ENCODE peak calls at places on chromosomes 2 and 18, in ten cellular contexts. Y is WERI-Rb-1; W is vagina; K is Calu3; R is activated CD8-positive, alpha-beta T cell treated with anti-CD3 and anti-CD28 coated beads for 36 hours; P is cardiac muscle cell; J is Panc1; C is keratinocyte; M is GM12865; A is astrocyte. V is an unnamed sample.
A peak's percentile ranks its signal among the peaks of the same experiment; 100 is the strongest.

GRCh38 chr2:229974271-229974670 is 52.0 kb downstream of the FBXO36 start:
- DNase-seq in Y (no peak), W (no peak), K (no peak), R (no peak), P (peak; percentile 96), J (no peak), C (no peak), M (no peak), A (peak; percentile 75), V (no peak)

GRCh38 chr2:57516740-57517340 is 529.8 kb upstream of the VRK2 start:
- DNase-seq in Y (no peak), W (no peak), K (no peak), R (no peak), P (peak; percentile 62), J (peak; percentile 28), C (no peak), M (peak; percentile 51), A (peak; percentile 29), V (peak; percentile 38)

GRCh38 chr2:226475650-226476049 is 324.0 kb downstream of the IRS1 start:
- DNase-seq in Y (no peak), W (no peak), K (no peak), R (no peak), P (peak; percentile 69), J (no peak), C (no peak), M (no peak), A (peak; percentile 86), V (no peak)

GRCh38 chr18:56878712-56879111 is 227.6 kb downstream of the WDR7 start:
- DNase-seq in Y (no peak), W (no peak), K (no peak), R (no peak), P (no peak), J (no peak), C (no peak), M (no peak), A (no peak), V (no peak)

GRCh38 chr2:241652142-241652541 is 14.6 kb downstream of the ATG4B start:
- DNase-seq in Y (no peak), W (no peak), K (no peak), R (no peak), P (no peak), J (no peak), C (no peak), M (no peak), A (no peak), V (no peak)

GRCh38 chr2:96386470-96386869 is 50.9 kb downstream of the NCAPH start:
- DNase-seq in Y (no peak), W (no peak), K (no peak), R (no peak), P (no peak), J (no peak), C (no peak), M (no peak), A (no peak), V (no peak)

GRCh38 chr2:42105330-42106256 is 57.8 kb downstream of the PKDCC start:
- DNase-seq in Y (no peak), W (no peak), K (no peak), R (peak; percentile 93), P (no peak), J (no peak), C (no peak), M (peak; percentile 87), A (no peak), V (peak; percentile 56)

GRCh38 chr18:45409971-45410370 is 205.3 kb upstream of the SLC14A2 start:
- DNase-seq in Y (no peak), W (no peak), K (no peak), R (no peak), P (no peak), J (no peak), C (no peak), M (no peak), A (no peak), V (no peak)

GRCh38 chr2:213151437-213152064 is at the start of gene IKZF2:
- DNase-seq in Y (peak; percentile 84), W (no peak), K (peak; percentile 84), R (peak; percentile 79), P (peak; percentile 95), J (no peak), C (no peak), M (peak; percentile 98), A (peak; percentile 93), V (peak; percentile 80)

GRCh38 chr2:131168578-131168977 is 40.8 kb upstream of the POTEE start:
- DNase-seq in Y (no peak), W (no peak), K (no peak), R (no peak), P (no peak), J (no peak), C (no peak), M (no peak), A (no peak), V (no peak)

GRCh38 chr18:55102508-55102907 is 143.2 kb upstream of the CCDC68 start:
- DNase-seq in Y (no peak), W (peak; percentile 27), K (no peak), R (no peak), P (no peak), J (no peak), C (no peak), M (no peak), A (no peak), V (no peak)

GRCh38 chr18:77199707-77200106 is 49.9 kb upstream of the GALR1 start:
- DNase-seq in Y (no peak), W (no peak), K (no peak), R (no peak), P (no peak), J (no peak), C (no peak), M (no peak), A (no peak), V (no peak)

GRCh38 chr2:122643725-122644329 is 888.4 kb downstream of the TSN start:
- DNase-seq in Y (no peak), W (no peak), K (no peak), R (no peak), P (peak; percentile 90), J (peak; percentile 79), C (peak; percentile 50), M (no peak), A (peak; percentile 70), V (no peak)

GRCh38 chr2:118763797-118764196 is 83.7 kb downstream of the EN1 start:
- DNase-seq in Y (no peak), W (no peak), K (no peak), R (no peak), P (peak; percentile 60), J (no peak), C (no peak), M (no peak), A (peak; percentile 20), V (no peak)
- TF ChIP-seq CTCF in Y (no peak), W (no peak), K (no peak), R (no peak), P (peak; percentile 52), J (peak; percentile 13), C (peak; percentile 10), M (no peak), A (peak; percentile 7), V (no peak)

DNA sequence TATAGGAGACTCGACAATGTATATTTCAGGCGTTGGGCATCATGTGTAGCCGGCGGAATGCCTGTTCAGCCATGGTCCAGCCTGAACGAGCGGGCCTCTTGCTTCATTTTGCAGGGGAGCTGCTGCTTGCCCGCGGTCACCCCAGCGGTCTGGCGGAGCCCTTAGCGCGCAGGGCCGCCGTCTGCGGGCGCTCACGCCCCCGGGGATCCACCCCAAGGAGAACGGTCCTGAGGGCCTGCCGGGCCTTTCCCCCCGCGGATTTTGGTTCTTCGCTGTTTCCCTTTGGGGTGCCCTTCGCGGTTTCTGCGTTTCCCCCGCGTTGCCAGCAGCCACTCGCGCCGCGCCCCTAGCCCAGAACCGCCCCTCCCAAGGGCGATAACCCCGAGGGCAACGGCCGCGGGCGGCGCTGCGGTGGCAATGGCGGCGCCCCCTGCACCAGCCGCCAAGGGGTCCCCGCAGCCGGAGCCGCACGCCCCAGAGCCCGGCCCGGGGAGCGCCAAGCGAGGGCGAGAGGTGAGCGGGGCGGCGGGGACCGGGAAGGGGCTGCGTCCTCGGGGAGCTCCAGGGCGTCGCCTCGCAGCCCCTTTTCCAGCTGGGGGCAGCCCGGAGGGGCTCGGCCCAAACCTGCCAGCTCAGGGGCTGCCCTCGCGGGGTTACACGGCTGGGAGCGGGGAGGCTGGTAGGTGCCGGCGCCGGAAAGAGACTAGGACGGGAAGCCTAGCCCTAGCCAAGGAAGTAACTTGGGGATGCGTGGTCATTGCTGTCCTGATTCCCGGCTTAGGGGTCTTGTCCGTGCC is at the start of gene MFSD2B:
- DNase-seq in Y (no peak), W (no peak), K (no peak), R (no peak), P (peak; percentile 37), J (no peak), C (no peak), M (no peak), A (peak; percentile 5), V (peak; percentile 64)
- TF ChIP-seq CTCF in Y (no peak), W (no peak), K (no peak), R (no peak), P (no peak), J (no peak), C (no peak), M (no peak), A (no peak), V (no peak)

DNA sequence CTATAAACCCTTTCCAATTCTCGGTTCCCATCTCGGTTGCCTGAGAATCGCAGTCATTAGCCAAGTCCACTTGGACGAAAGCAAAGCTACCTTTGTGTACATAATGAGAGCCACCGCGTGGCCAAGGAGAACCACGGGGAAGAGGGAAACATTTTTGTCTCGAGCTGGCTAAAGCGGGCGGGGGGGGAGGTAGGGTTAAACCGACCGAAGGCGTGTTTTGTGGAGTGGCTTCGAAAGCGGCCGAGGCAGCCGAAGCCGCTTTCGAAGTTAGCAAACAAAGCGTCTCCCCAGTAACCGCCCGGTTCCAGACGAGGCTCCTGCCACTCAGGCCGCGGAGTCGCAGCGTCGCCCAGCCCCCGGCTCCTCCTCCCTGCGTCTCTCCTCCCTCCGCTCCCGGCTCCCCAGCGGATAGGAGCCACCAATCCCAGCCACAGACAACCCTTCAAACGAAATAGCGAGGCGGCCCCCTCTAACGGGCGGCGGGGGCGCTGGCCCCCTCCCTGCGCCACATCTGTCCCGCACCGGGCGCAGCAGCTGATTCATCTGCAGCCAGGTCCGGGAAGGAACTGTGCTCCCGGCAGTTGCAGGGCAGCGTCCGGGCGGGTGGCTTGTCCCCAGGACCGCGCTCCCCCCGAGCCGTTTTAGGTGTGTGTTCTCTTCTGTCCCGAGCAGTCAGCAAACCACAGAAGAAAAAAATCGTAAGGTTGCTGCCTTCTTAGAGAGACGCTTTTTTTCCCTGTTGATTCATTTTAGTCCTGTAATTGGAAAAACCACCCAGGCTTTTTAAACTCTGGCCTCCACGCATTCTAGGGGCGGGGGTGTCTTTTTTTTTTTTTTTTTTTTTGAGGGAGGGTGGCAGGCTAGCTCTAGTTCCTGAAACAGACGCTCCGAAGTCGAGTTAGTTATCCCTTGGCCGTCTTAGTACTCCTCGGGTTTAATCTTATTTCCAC is 1.8 kb upstream of the TGIF1 start:
- DNase-seq in Y (peak; percentile 96), W (peak; percentile 98), K (peak; percentile 97), R (peak; percentile 92), P (peak; percentile 99), J (no peak), C (no peak), M (peak; percentile 89), A (peak; percentile 93), V (peak; percentile 85)
- TF ChIP-seq CTCF in Y (no peak), W (no peak), K (no peak), R (no peak), P (peak; percentile 10), J (peak; percentile 25), C (no peak), M (no peak), A (no peak), V (peak; percentile 18)

DNA sequence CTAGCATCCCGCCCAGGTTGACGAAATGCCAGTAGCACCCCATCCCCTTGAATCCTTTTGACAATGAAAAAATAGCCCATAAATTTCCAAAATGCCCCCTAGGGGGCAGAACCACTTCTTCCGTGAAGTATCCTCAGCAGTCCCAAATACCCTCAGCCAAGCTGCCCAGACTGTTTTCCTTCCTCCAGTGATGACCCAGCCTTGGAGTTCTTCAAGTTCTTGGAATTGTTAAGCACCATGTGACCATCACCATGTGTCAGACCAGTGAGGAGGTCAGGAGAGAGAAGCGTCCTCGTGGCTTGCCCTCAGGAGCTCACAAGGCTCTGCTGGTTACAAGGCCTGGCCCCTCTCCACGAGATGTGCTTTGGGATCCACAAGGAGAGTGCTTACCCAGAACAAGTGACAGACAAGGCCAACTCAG is 1.4 kb upstream of the SLC23A3 start:
- DNase-seq in Y (peak; percentile 47), W (peak; percentile 92), K (peak; percentile 51), R (peak; percentile 42), P (peak; percentile 90), J (peak; percentile 27), C (peak; percentile 42), M (peak; percentile 48), A (peak; percentile 67), V (peak; percentile 55)
- TF ChIP-seq CTCF in Y (peak; percentile 65), W (peak; percentile 67), K (peak; percentile 86), R (peak; percentile 94), P (peak; percentile 83), J (peak; percentile 88), C (peak; percentile 84), M (peak; percentile 67), A (peak; percentile 86), V (peak; percentile 40)